ENCODE peak calls at places on chromosomes 7 and 10, in eight cellular contexts. J is uterus, S is endothelial cell of umbilical vein, R is A549, Y is upper lobe of left lung, E is adrenal gland, X is IMR-90, H is body of pancreas. G is an unnamed sample.

GRCh38 chr10:86291616-86292340 is 74.8 kb downstream of the GRID1 start:
- DNase-seq in J (peak; percentile 6), S (no peak), R (no peak), Y (peak; percentile 15), E (no peak), X (no peak), H (no peak), G (no peak)

GRCh38 chr10:14144491-14144890 is 186.2 kb downstream of the FRMD4A start:
- DNase-seq in J (no peak), S (no peak), R (no peak), Y (no peak), E (no peak), X (no peak), H (no peak), G (no peak)

GRCh38 chr10:5945561-5946418 is 31.6 kb downstream of the IL15RA start:
- DNase-seq in J (peak; percentile 86), S (peak; percentile 97), R (no peak), Y (peak; percentile 57), E (peak; percentile 70), X (peak; percentile 97), H (peak; percentile 39), G (no peak)

GRCh38 chr10:86357676-86358075 is 8.9 kb downstream of the GRID1 start:
- DNase-seq in J (no peak), S (no peak), R (no peak), Y (no peak), E (no peak), X (no peak), H (no peak), G (no peak)

GRCh38 chr7:73504017-73504416 is 18.1 kb downstream of the BAZ1B start:
- DNase-seq in J (no peak), S (no peak), R (no peak), Y (no peak), E (no peak), X (no peak), H (no peak), G (no peak)

GRCh38 chr7:55108401-55108800 is 89.6 kb downstream of the EGFR start:
- DNase-seq in J (no peak), S (no peak), R (no peak), Y (no peak), E (no peak), X (no peak), H (no peak), G (no peak)

GRCh38 chr10:125762692-125763648 is 12.7 kb downstream of the MMP21 start:
- DNase-seq in J (no peak), S (peak; percentile 7), R (no peak), Y (no peak), E (no peak), X (no peak), H (no peak), G (no peak)

GRCh38 chr10:60974463-60975149 is 30.6 kb upstream of the RHOBTB1 start:
- DNase-seq in J (no peak), S (no peak), R (no peak), Y (no peak), E (no peak), X (peak; percentile 59), H (no peak), G (no peak)

GRCh38 chr10:81569488-81569887 is 305.5 kb upstream of the NRG3 start:
- DNase-seq in J (no peak), S (no peak), R (no peak), Y (no peak), E (no peak), X (no peak), H (no peak), G (no peak)

GRCh38 chr10:1094112-1095057 is 38.2 kb downstream of the WDR37 start:
- DNase-seq in J (no peak), S (no peak), R (no peak), Y (no peak), E (no peak), X (no peak), H (no peak), G (no peak)

GRCh38 chr7:24877790-24878311 is 102.1 kb downstream of the OSBPL3 start:
- DNase-seq in J (no peak), S (no peak), R (no peak), Y (no peak), E (no peak), X (peak; percentile 42), H (no peak), G (no peak)

GRCh38 chr7:66454600-66455225 is 174.0 kb upstream of the KCTD7 start:
- DNase-seq in J (no peak), S (no peak), R (no peak), Y (no peak), E (no peak), X (no peak), H (no peak), G (no peak)

GRCh38 chr7:111105269-111105668 is 14.3 kb downstream of the LRRN3 start:
- DNase-seq in J (no peak), S (no peak), R (no peak), Y (no peak), E (no peak), X (no peak), H (no peak), G (no peak)

GRCh38 chr10:96768136-96768535 is 47.8 kb upstream of the PIK3AP1 start:
- DNase-seq in J (no peak), S (no peak), R (no peak), Y (no peak), E (no peak), X (no peak), H (no peak), G (no peak)

GRCh38 chr7:107932851-107933250 is 41.9 kb downstream of the DLD start:
- DNase-seq in J (no peak), S (no peak), R (no peak), Y (no peak), E (no peak), X (no peak), H (no peak), G (no peak)

GRCh38 chr7:129980667-129981066 is 27.9 kb upstream of the UBE2H start:
- DNase-seq in J (no peak), S (no peak), R (no peak), Y (no peak), E (no peak), X (no peak), H (no peak), G (no peak)

GRCh38 chr7:42922017-42922753 is 9.8 kb downstream of the PSMA2 start:
- DNase-seq in J (no peak), S (no peak), R (no peak), Y (no peak), E (no peak), X (no peak), H (no peak), G (no peak)

DNA sequence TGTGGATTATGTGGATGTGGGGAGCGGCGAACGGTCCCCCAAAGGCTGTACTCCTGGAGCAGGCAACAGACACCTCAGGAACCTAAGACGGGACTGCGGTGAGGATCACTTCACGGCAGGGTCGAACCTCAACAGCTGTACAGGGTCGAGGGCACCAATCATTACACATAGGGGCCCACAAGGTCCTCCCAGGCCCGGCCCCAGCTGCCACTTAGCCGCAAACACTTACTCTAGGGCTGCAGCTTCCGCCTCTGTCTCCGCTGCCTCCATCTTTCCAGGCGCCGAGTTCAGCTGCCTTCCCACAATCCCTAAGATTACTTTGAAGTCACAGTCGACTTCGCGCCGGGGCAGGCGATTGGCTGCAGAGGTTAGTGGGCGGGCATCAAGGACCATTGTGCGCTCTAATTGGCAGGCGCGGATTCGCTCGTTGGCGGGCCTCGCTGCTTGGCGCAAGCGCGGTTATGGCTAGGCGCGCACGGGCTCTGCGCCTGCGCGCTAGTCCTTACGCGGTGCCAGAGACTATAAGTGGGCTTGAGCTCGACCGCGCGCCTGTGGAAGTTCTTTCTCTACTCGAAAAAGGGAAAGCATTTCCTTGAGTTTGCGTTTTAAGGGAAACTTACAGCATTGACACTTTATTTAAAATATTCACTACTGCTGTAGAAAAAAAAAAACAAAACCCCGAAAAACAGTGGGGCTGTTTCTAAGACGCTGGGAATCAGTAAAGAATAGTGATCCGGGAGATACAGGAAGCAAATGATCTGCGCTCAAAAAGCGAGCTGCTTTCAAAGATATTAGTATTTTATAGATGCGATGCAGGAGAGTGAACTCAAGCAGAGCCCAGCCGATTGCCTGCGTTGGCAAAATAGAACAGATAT is at the start of gene ZWINT:
- DNase-seq in J (peak; percentile 88), S (peak; percentile 99), R (peak; percentile 79), Y (peak; percentile 94), E (peak; percentile 96), X (peak; percentile 95), H (peak; percentile 96), G (peak; percentile 50)
- TF ChIP-seq POLR2A in J (no peak), S (peak; percentile 70), R (peak; percentile 59), Y (peak; percentile 32), E (peak; percentile 74), X (peak; percentile 56), H (peak; percentile 54), G (no peak)

DNA sequence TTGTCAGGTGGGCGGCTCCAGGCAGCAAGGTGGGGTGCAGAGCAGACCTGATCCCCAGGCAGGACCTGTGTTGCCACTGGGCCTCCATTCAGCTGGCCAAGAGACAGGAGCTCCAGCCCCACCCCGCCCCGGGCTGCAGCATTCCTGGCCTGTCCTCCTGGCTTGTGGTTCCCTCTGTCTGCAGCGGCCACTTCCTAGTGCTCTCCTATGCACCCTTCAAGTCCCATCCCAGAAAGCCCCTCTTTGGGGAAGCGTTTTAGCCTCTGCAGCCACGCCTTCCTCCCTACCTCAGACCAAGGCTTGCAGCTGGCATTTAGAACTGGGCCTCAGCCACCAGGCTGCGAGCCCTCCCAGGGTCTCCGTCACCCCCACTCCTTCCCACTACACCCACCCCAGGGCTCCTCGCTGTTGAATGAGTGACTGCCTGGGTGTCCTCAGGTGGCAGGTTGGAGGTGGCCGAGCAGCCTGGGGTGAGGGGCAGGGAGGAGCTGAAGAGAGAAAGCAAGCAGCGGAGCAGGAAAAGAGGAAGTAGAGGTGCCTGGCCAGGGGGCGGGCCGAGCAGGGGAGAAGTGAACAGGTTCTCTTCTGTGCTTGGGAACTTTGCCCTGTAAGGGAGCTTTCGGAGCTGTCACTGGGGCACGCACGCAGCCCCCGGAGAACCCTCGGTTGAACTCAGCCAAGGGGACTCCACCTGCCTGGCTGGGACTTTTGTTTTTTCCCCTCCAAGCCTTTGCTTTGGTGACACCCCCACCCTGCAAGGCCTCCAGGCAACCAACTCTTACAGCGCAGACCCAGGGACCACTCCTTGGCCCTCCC is 109.1 kb upstream of the TNRC18 start:
- DNase-seq in J (peak; percentile 75), S (no peak), R (no peak), Y (peak; percentile 88), E (peak; percentile 52), X (no peak), H (peak; percentile 52), G (no peak)
- H3K4me3 ChIP-seq in J (peak overlapping the region; percentile 92), S (no peak overlapping the region), R (no peak overlapping the region), Y (peak overlapping the region; percentile 87), E (no peak overlapping the region), X (no peak overlapping the region), H (no peak overlapping the region), G (peak overlapping the region; percentile 68)

GRCh38 chr7:134726581-134726980 is 52.9 kb upstream of the CALD1 start:
- DNase-seq in J (no peak), S (no peak), R (no peak), Y (no peak), E (no peak), X (peak; percentile 48), H (no peak), G (no peak)
- TF ChIP-seq POLR2A in J (no peak), S (no peak), R (no peak), Y (no peak), E (no peak), X (no peak), H (no peak), G (no peak)

DNA sequence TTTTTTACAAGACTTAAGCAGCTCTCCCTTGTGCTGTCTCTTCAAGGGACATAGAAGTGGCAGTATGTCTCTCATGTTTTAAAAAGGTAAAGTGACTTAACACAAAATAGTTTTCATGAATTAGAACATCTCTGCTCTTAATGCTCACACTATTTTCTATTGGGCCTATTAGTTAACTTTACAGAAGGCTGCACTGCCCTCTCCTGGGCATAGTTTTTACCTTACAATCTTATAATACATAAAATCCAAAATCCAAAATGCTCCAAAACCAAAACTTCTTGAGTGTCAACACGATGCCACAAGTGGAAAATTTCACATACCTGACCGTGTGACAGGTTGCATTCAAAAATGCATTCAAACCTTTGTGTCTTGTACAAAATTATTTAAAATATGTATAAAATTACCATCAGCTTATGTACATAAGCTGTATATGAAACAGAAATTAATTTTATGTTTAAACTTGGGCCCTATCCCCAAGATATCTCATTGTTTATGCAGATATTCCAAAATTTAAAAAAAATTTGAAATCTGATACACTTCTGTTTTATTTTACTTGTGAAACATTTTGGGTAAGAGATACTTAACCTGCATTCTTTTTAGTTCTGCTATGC is 25.8 kb downstream of the TES start:
- DNase-seq in J (peak; percentile 70), S (peak; percentile 74), R (peak; percentile 31), Y (peak; percentile 42), E (peak; percentile 45), X (peak; percentile 65), H (peak; percentile 70), G (no peak)
- H3K4me3 ChIP-seq in J (no peak overlapping the region), S (no peak overlapping the region), R (no peak overlapping the region), Y (no peak overlapping the region), E (no peak overlapping the region), X (no peak overlapping the region), H (no peak overlapping the region), G (no peak overlapping the region)